ENCODE peak calls at places on chromosomes 7 and 10, in five cellular contexts. O, S, J, B and H are unnamed samples. For H3K9me3, the result is how much of the 10 kb centered on the place peaks cover.

GRCh38 chr10:71300555-71301370 is 18.3 kb upstream of the SLC29A3 start:
- DNase-seq in O (no peak), B (no peak), J (no peak), S (peak), H (no peak)

GRCh38 chr7:77743518-77743917 is 47.3 kb downstream of the RSBN1L start:
- DNase-seq in B (no peak), S (no peak), O (no peak), J (no peak), H (no peak)

GRCh38 chr7:4861227-4861626 is 603 bp downstream of the PAPOLB start:
- DNase-seq in J (no peak), B (no peak), O (no peak), S (no peak), H (no peak)

GRCh38 chr10:22619111-22619510 is 95.3 kb downstream of the PIP4K2A start:
- DNase-seq in J (no peak), B (no peak), O (no peak), S (no peak), H (no peak)

GRCh38 chr10:43355749-43356371 is 15.6 kb upstream of the FXYD4 start:
- DNase-seq in J (no peak), O (no peak), B (peak), S (peak), H (no peak)

GRCh38 chr7:148204639-148205292 is 385.8 kb upstream of the C7orf33 start:
- DNase-seq in B (no peak), S (no peak), O (no peak), J (no peak), H (no peak)

GRCh38 chr10:122856902-122857301 is 11.2 kb upstream of the CUZD1 start:
- DNase-seq in B (no peak), S (no peak), J (no peak), O (no peak), H (no peak)

GRCh38 chr10:70950062-70950461 is 61.7 kb upstream of the PCBD1 start:
- DNase-seq in S (no peak), J (no peak), O (no peak), B (no peak), H (no peak)

GRCh38 chr10:88491314-88491713 is 91.8 kb downstream of the RNLS start:
- DNase-seq in S (no peak), B (no peak), J (no peak), O (no peak), H (no peak)

DNA sequence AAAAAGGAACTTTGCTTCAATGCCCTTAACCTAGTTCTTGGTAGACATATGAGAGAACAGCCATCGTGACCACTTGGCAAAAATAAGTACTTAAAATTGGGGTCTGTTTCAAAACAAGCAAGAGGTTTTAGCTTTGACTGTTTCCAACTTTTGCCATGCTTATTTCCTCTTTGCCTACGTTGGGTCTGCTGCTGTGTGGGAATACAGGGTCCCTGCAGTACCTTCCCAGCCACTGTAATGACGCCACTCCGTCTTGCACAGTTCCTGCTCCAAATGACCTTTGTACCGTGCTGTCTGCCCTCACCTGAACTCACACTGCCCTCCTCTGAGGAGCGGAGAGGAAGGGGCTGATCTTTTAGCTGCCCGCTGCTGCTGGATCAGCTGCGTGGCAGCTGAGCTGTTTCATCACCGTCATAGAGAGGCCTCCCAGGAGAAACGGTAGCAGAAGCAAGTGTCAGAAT is 133.1 kb downstream of the MAPK8 start:
- DNase-seq in B (no peak), O (no peak), J (peak), S (no peak), H (no peak)
- H3K27ac ChIP-seq in B (no peak), O (no peak), J (no peak), S (no peak), H (peak)

DNA sequence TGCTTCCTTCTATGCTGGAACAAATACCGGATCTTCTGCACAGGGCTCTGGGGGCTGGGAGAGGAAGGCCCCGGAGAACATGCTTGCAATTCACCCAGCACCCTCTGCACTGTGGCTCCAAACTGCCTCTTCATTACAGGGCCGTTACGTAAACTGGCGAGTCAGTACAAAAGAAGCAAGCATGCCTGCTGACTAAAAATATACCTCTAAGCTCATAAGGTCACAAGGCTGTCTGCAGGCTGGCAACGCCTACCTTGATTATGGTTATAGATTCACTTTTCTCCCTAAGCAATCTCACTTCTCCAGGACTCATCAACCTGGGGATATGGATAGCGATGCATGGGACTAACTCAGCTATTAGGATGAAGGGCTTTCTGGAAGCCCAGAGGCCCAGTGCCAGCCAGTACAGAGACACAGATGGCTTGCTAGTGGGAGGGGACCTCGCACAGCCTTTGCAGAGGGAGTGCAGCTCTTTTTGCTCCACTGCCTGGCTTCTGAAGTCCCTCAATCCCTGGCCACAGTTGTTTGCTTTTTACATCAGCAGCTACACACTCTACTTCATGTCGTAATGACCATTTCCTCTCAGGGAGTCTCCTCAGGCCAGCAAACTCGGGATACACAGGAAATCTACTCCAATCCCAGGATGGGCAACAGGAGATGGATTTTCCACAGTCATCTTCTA is 96.1 kb downstream of the SH3PXD2A start:
- DNase-seq in B (peak), J (peak), O (peak), S (peak), H (peak)
- H3K4me3 ChIP-seq in B (peak), J (no peak), O (peak), S (no peak), H (no peak)

GRCh38 chr7:158497627-158498026 is 90.0 kb downstream of the PTPRN2 start:
- DNase-seq in B (no peak), J (peak), O (no peak), S (no peak), H (no peak)

GRCh38 chr7:158494162-158494586 is 93.4 kb downstream of the PTPRN2 start:
- DNase-seq in J (no peak), B (peak), S (no peak), O (peak), H (no peak)

GRCh38 chr7:158494643-158495042 is 93.0 kb downstream of the PTPRN2 start:
- DNase-seq in J (no peak), B (no peak), O (no peak), S (no peak), H (no peak)

GRCh38 chr7:158495256-158495655 is 92.4 kb downstream of the PTPRN2 start:
- DNase-seq in B (no peak), J (no peak), S (no peak), O (no peak), H (no peak)

DNA sequence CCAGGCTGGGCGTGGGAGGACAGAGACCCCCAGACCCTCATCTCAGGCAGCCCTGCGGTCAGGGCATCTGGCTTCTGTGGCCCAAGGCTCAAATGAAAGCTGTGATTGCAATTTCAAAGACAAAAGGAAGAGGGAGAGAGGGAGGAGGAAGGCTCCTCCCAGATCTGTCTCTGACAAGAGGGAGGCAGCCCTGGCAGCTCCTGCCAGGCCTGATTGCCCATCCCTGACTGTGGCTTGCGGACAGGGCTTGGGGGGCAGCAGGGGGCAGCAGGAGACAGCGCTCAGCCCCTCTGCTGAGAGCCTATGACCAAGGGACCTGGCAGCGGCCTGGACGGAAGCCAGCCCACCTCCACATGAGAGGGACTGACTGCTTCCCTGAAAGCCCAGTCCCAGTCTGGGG is 91.8 kb downstream of the PTPRN2 start:
- DNase-seq in B (peak), S (no peak), J (peak), O (no peak), H (no peak)
- H3K9me3 ChIP-seq in B (under half), S (under half), J (under half), O (under half), H (under half)

DNA sequence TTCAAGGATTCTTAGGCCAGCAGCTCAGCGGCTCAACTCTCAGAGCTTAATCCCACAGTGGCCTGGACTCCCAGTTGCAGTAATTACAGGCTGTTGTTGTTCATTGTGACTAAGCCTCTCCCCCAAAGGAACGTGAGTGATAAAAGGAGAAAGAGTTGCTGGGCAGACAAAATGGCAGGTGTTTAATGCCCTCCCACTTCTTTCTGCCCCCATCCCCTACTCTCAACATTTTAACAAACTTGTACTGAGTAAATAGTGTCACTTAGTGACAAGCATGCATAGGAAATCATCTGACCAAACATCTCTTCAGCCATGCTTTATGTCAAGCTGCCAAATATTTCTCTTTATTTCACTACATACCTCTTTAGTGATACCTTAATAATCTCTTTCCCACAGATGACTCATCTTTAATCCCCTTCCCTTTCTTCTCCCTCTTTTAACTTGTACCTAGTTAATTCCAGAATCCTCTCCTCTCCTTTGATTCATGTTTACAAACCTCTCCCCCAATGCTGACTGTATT is 12.4 kb upstream of the MTERF1 start:
- DNase-seq in O (no peak), B (peak), J (peak), S (peak), H (no peak)
- H3K27ac ChIP-seq in O (no peak), B (peak), J (peak), S (no peak), H (no peak)

DNA sequence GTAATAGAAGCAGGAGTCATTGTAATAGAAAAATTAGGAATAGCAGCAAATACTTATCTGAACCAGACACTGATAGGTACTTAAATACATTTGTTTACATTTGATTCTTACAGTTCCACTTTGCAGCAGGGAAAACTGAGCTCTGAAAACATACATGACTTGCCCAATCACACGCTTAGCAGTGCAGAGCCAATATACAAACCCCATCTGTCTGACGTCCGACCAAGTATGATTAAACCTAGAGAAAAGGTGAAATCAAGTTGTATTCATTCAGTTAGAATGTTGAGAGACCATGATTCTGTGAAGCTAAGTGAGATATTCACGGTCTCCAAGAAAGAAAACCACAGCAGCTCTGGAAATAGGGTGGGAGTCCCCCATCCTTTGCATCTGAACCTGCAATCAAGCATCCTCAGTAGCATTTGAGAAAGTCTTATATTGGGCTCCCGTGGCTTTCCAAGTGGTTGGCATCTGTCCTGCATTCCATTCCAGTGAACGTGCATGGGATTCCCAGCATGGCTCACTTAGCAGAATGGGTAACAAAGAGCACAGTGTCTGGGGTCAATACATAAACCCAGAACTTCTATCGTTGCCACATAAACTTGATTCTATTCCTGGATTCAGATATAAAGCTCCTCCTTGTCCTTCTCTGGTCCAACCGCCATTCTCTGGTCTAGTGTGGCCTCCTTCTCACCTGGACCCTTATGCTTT is 148.7 kb upstream of the RSU1 start:
- DNase-seq in B (peak), O (no peak), S (peak), J (no peak), H (peak)
- H3K4me3 ChIP-seq in B (no peak), O (no peak), S (no peak), J (no peak), H (no peak)

GRCh38 chr7:50824882-50825281 is 42.2 kb upstream of the GRB10 start:
- DNase-seq in O (no peak), S (no peak), J (no peak), B (peak), H (no peak)
- H3K9me3 ChIP-seq in O (under half), S (under half), J (under half), B (under half), H (under half)

DNA sequence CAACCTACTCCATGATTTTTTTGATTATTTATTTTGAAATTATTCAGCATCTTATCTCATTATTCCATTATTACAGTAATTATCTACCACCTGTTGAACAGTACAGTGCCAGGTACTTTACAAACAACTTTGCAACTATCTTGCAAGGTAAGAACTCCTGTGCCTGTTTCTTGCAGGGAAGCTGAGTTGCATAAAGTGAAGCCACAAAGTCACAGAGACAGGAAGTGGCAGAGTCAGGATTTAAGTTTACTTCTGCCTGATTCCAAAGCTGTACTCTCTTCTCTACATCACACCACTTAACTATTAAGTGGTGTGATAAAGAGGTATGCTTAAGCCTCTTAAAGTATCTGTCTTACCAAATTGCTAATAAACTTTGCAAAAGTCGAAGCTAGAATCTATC is 80.1 kb downstream of the LRRTM3 start:
- DNase-seq in S (no peak), B (no peak), J (no peak), O (no peak), H (no peak)
- H3K27ac ChIP-seq in S (no peak), B (no peak), J (no peak), O (no peak), H (no peak)